ENCODE peak calls at places on chromosomes 1 and 21, in five cellular contexts. One of them, this sample, is unnamed.

GRCh38 chr1:51622455-51622913 is 5.6 kb downstream of the OSBPL9 start:
- DNase-seq in pulmonary artery endothelial cell: peak
- DNase-seq in tibial artery: peak
- DNase-seq in amygdala: no peak
- DNase-seq in stimulated activated naive CD8-positive, alpha-beta T cell treated with anti-CD3 and anti-CD28 coated beads, Interleukin-15, Interleukin-2, amounts not matched to agents 100 U/mL and 50 U/mL, for 24 hours: peak
- DNase-seq in this sample: peak

GRCh38 chr1:5448486-5448885 is 543.7 kb downstream of the NPHP4 start:
- DNase-seq in pulmonary artery endothelial cell: no peak
- DNase-seq in tibial artery: no peak
- DNase-seq in amygdala: no peak
- DNase-seq in stimulated activated naive CD8-positive, alpha-beta T cell treated with anti-CD3 and anti-CD28 coated beads, Interleukin-15, Interleukin-2, amounts not matched to agents 100 U/mL and 50 U/mL, for 24 hours: peak
- DNase-seq in this sample: peak

GRCh38 chr1:210681158-210681557 is 352.5 kb downstream of the HHAT start:
- DNase-seq in pulmonary artery endothelial cell: no peak
- DNase-seq in tibial artery: no peak
- DNase-seq in amygdala: no peak
- DNase-seq in stimulated activated naive CD8-positive, alpha-beta T cell treated with anti-CD3 and anti-CD28 coated beads, Interleukin-15, Interleukin-2, amounts not matched to agents 100 U/mL and 50 U/mL, for 24 hours: no peak
- DNase-seq in this sample: peak

GRCh38 chr1:54165146-54165545 is 12.3 kb upstream of the CDCP2 start:
- DNase-seq in pulmonary artery endothelial cell: no peak
- DNase-seq in tibial artery: no peak
- DNase-seq in amygdala: no peak
- DNase-seq in stimulated activated naive CD8-positive, alpha-beta T cell treated with anti-CD3 and anti-CD28 coated beads, Interleukin-15, Interleukin-2, amounts not matched to agents 100 U/mL and 50 U/mL, for 24 hours: no peak
- DNase-seq in this sample: no peak

GRCh38 chr1:28971980-28972771 is 57.8 kb downstream of the EPB41 start:
- DNase-seq in pulmonary artery endothelial cell: peak
- DNase-seq in tibial artery: no peak
- DNase-seq in amygdala: no peak
- DNase-seq in stimulated activated naive CD8-positive, alpha-beta T cell treated with anti-CD3 and anti-CD28 coated beads, Interleukin-15, Interleukin-2, amounts not matched to agents 100 U/mL and 50 U/mL, for 24 hours: no peak
- DNase-seq in this sample: peak

GRCh38 chr1:235998812-235999211 is 66.1 kb downstream of the NID1 start:
- DNase-seq in pulmonary artery endothelial cell: no peak
- DNase-seq in tibial artery: no peak
- DNase-seq in amygdala: no peak
- DNase-seq in stimulated activated naive CD8-positive, alpha-beta T cell treated with anti-CD3 and anti-CD28 coated beads, Interleukin-15, Interleukin-2, amounts not matched to agents 100 U/mL and 50 U/mL, for 24 hours: peak
- DNase-seq in this sample: peak

GRCh38 chr21:35932232-35932911 is 128.0 kb downstream of the SETD4 start:
- DNase-seq in pulmonary artery endothelial cell: peak
- DNase-seq in tibial artery: peak
- DNase-seq in amygdala: peak
- DNase-seq in stimulated activated naive CD8-positive, alpha-beta T cell treated with anti-CD3 and anti-CD28 coated beads, Interleukin-15, Interleukin-2, amounts not matched to agents 100 U/mL and 50 U/mL, for 24 hours: peak
- DNase-seq in this sample: peak

GRCh38 chr1:30881266-30882181 is 27.0 kb downstream of the SDC3 start:
- DNase-seq in pulmonary artery endothelial cell: no peak
- DNase-seq in tibial artery: no peak
- DNase-seq in amygdala: no peak
- DNase-seq in stimulated activated naive CD8-positive, alpha-beta T cell treated with anti-CD3 and anti-CD28 coated beads, Interleukin-15, Interleukin-2, amounts not matched to agents 100 U/mL and 50 U/mL, for 24 hours: no peak
- DNase-seq in this sample: no peak

GRCh38 chr1:10045480-10046355 is 13.0 kb downstream of the UBE4B start:
- DNase-seq in pulmonary artery endothelial cell: no peak
- DNase-seq in tibial artery: peak
- DNase-seq in amygdala: no peak
- DNase-seq in stimulated activated naive CD8-positive, alpha-beta T cell treated with anti-CD3 and anti-CD28 coated beads, Interleukin-15, Interleukin-2, amounts not matched to agents 100 U/mL and 50 U/mL, for 24 hours: no peak
- DNase-seq in this sample: no peak

GRCh38 chr1:165678509-165678908 is 19.9 kb downstream of the ALDH9A1 start:
- DNase-seq in pulmonary artery endothelial cell: no peak
- DNase-seq in tibial artery: no peak
- DNase-seq in amygdala: no peak
- DNase-seq in stimulated activated naive CD8-positive, alpha-beta T cell treated with anti-CD3 and anti-CD28 coated beads, Interleukin-15, Interleukin-2, amounts not matched to agents 100 U/mL and 50 U/mL, for 24 hours: no peak
- DNase-seq in this sample: no peak

GRCh38 chr1:156347337-156347736 is 9.0 kb downstream of the TSACC start:
- DNase-seq in pulmonary artery endothelial cell: no peak
- DNase-seq in tibial artery: no peak
- DNase-seq in amygdala: no peak
- DNase-seq in stimulated activated naive CD8-positive, alpha-beta T cell treated with anti-CD3 and anti-CD28 coated beads, Interleukin-15, Interleukin-2, amounts not matched to agents 100 U/mL and 50 U/mL, for 24 hours: no peak
- DNase-seq in this sample: no peak

GRCh38 chr1:55418625-55419024 is 203.5 kb upstream of the USP24 start:
- DNase-seq in pulmonary artery endothelial cell: no peak
- DNase-seq in tibial artery: no peak
- DNase-seq in amygdala: no peak
- DNase-seq in stimulated activated naive CD8-positive, alpha-beta T cell treated with anti-CD3 and anti-CD28 coated beads, Interleukin-15, Interleukin-2, amounts not matched to agents 100 U/mL and 50 U/mL, for 24 hours: no peak
- DNase-seq in this sample: no peak

GRCh38 chr1:154527192-154527591 is 25.0 kb upstream of the SHE start:
- DNase-seq in pulmonary artery endothelial cell: no peak
- DNase-seq in tibial artery: no peak
- DNase-seq in amygdala: no peak
- DNase-seq in stimulated activated naive CD8-positive, alpha-beta T cell treated with anti-CD3 and anti-CD28 coated beads, Interleukin-15, Interleukin-2, amounts not matched to agents 100 U/mL and 50 U/mL, for 24 hours: no peak
- DNase-seq in this sample: no peak

GRCh38 chr1:7956218-7957032 is 5.1 kb upstream of the PARK7 start:
- DNase-seq in pulmonary artery endothelial cell: no peak
- DNase-seq in tibial artery: no peak
- DNase-seq in amygdala: no peak
- DNase-seq in stimulated activated naive CD8-positive, alpha-beta T cell treated with anti-CD3 and anti-CD28 coated beads, Interleukin-15, Interleukin-2, amounts not matched to agents 100 U/mL and 50 U/mL, for 24 hours: no peak
- DNase-seq in this sample: no peak

GRCh38 chr21:14864211-14865021 is 200.4 kb downstream of the NRIP1 start:
- DNase-seq in pulmonary artery endothelial cell: no peak
- DNase-seq in tibial artery: no peak
- DNase-seq in amygdala: peak
- DNase-seq in stimulated activated naive CD8-positive, alpha-beta T cell treated with anti-CD3 and anti-CD28 coated beads, Interleukin-15, Interleukin-2, amounts not matched to agents 100 U/mL and 50 U/mL, for 24 hours: peak
- DNase-seq in this sample: peak

GRCh38 chr1:45914836-45915235 is 111.4 kb downstream of the MAST2 start:
- DNase-seq in pulmonary artery endothelial cell: no peak
- DNase-seq in tibial artery: no peak
- DNase-seq in amygdala: no peak
- DNase-seq in stimulated activated naive CD8-positive, alpha-beta T cell treated with anti-CD3 and anti-CD28 coated beads, Interleukin-15, Interleukin-2, amounts not matched to agents 100 U/mL and 50 U/mL, for 24 hours: no peak
- DNase-seq in this sample: no peak

GRCh38 chr1:206705187-206705586 is 20.5 kb downstream of the MAPKAPK2 start:
- DNase-seq in pulmonary artery endothelial cell: no peak
- DNase-seq in tibial artery: peak
- DNase-seq in amygdala: no peak
- DNase-seq in stimulated activated naive CD8-positive, alpha-beta T cell treated with anti-CD3 and anti-CD28 coated beads, Interleukin-15, Interleukin-2, amounts not matched to agents 100 U/mL and 50 U/mL, for 24 hours: no peak
- DNase-seq in this sample: no peak

GRCh38 chr21:32270748-32271147 is 8.1 kb downstream of the MIS18A start:
- DNase-seq in pulmonary artery endothelial cell: no peak
- DNase-seq in tibial artery: no peak
- DNase-seq in amygdala: no peak
- DNase-seq in stimulated activated naive CD8-positive, alpha-beta T cell treated with anti-CD3 and anti-CD28 coated beads, Interleukin-15, Interleukin-2, amounts not matched to agents 100 U/mL and 50 U/mL, for 24 hours: no peak
- DNase-seq in this sample: no peak

GRCh38 chr1:87243573-87243972 is 85.1 kb upstream of the LMO4 start:
- DNase-seq in pulmonary artery endothelial cell: no peak
- DNase-seq in tibial artery: no peak
- DNase-seq in amygdala: no peak
- DNase-seq in stimulated activated naive CD8-positive, alpha-beta T cell treated with anti-CD3 and anti-CD28 coated beads, Interleukin-15, Interleukin-2, amounts not matched to agents 100 U/mL and 50 U/mL, for 24 hours: no peak
- DNase-seq in this sample: no peak

GRCh38 chr21:33418686-33419085 is 15.5 kb downstream of the IFNGR2 start:
- DNase-seq in pulmonary artery endothelial cell: no peak
- DNase-seq in tibial artery: peak
- DNase-seq in amygdala: no peak
- DNase-seq in stimulated activated naive CD8-positive, alpha-beta T cell treated with anti-CD3 and anti-CD28 coated beads, Interleukin-15, Interleukin-2, amounts not matched to agents 100 U/mL and 50 U/mL, for 24 hours: no peak
- DNase-seq in this sample: no peak

GRCh38 chr1:36136535-36136934 is 11.5 kb upstream of the COL8A2 start:
- DNase-seq in pulmonary artery endothelial cell: peak
- DNase-seq in tibial artery: peak
- DNase-seq in amygdala: no peak
- DNase-seq in stimulated activated naive CD8-positive, alpha-beta T cell treated with anti-CD3 and anti-CD28 coated beads, Interleukin-15, Interleukin-2, amounts not matched to agents 100 U/mL and 50 U/mL, for 24 hours: no peak
- DNase-seq in this sample: peak

GRCh38 chr21:36747815-36748381 is 49.0 kb downstream of the SIM2 start:
- DNase-seq in pulmonary artery endothelial cell: no peak
- DNase-seq in tibial artery: no peak
- DNase-seq in amygdala: no peak
- DNase-seq in stimulated activated naive CD8-positive, alpha-beta T cell treated with anti-CD3 and anti-CD28 coated beads, Interleukin-15, Interleukin-2, amounts not matched to agents 100 U/mL and 50 U/mL, for 24 hours: peak
- DNase-seq in this sample: no peak

GRCh38 chr1:1359668-1360468 is 1.5 kb upstream of the MXRA8 start:
- DNase-seq in pulmonary artery endothelial cell: no peak
- DNase-seq in tibial artery: no peak
- DNase-seq in amygdala: no peak
- DNase-seq in stimulated activated naive CD8-positive, alpha-beta T cell treated with anti-CD3 and anti-CD28 coated beads, Interleukin-15, Interleukin-2, amounts not matched to agents 100 U/mL and 50 U/mL, for 24 hours: no peak
- DNase-seq in this sample: no peak

GRCh38 chr1:109630081-109630880 is 10.6 kb downstream of the AMPD2 start:
- DNase-seq in pulmonary artery endothelial cell: no peak
- DNase-seq in tibial artery: peak
- DNase-seq in amygdala: no peak
- DNase-seq in stimulated activated naive CD8-positive, alpha-beta T cell treated with anti-CD3 and anti-CD28 coated beads, Interleukin-15, Interleukin-2, amounts not matched to agents 100 U/mL and 50 U/mL, for 24 hours: peak
- DNase-seq in this sample: no peak

GRCh38 chr1:234926252-234926573 is 202.4 kb downstream of the TOMM20 start:
- DNase-seq in pulmonary artery endothelial cell: no peak
- DNase-seq in tibial artery: peak
- DNase-seq in amygdala: no peak
- DNase-seq in stimulated activated naive CD8-positive, alpha-beta T cell treated with anti-CD3 and anti-CD28 coated beads, Interleukin-15, Interleukin-2, amounts not matched to agents 100 U/mL and 50 U/mL, for 24 hours: no peak
- DNase-seq in this sample: no peak

GRCh38 chr21:38909109-38909508 is 103.4 kb downstream of the ETS2 start:
- DNase-seq in pulmonary artery endothelial cell: no peak
- DNase-seq in tibial artery: no peak
- DNase-seq in amygdala: no peak
- DNase-seq in stimulated activated naive CD8-positive, alpha-beta T cell treated with anti-CD3 and anti-CD28 coated beads, Interleukin-15, Interleukin-2, amounts not matched to agents 100 U/mL and 50 U/mL, for 24 hours: no peak
- DNase-seq in this sample: no peak

GRCh38 chr1:2817784-2818564 is 16.5 kb upstream of the TTC34 start:
- DNase-seq in pulmonary artery endothelial cell: no peak
- DNase-seq in tibial artery: no peak
- DNase-seq in amygdala: no peak
- DNase-seq in stimulated activated naive CD8-positive, alpha-beta T cell treated with anti-CD3 and anti-CD28 coated beads, Interleukin-15, Interleukin-2, amounts not matched to agents 100 U/mL and 50 U/mL, for 24 hours: no peak
- DNase-seq in this sample: no peak

GRCh38 chr1:99942723-99943122 is 27.1 kb upstream of the SLC35A3 start:
- DNase-seq in pulmonary artery endothelial cell: no peak
- DNase-seq in tibial artery: no peak
- DNase-seq in amygdala: no peak
- DNase-seq in stimulated activated naive CD8-positive, alpha-beta T cell treated with anti-CD3 and anti-CD28 coated beads, Interleukin-15, Interleukin-2, amounts not matched to agents 100 U/mL and 50 U/mL, for 24 hours: no peak
- DNase-seq in this sample: no peak

GRCh38 chr1:41872074-41872473 is 46.6 kb downstream of the HIVEP3 start:
- DNase-seq in pulmonary artery endothelial cell: no peak
- DNase-seq in tibial artery: no peak
- DNase-seq in amygdala: no peak
- DNase-seq in stimulated activated naive CD8-positive, alpha-beta T cell treated with anti-CD3 and anti-CD28 coated beads, Interleukin-15, Interleukin-2, amounts not matched to agents 100 U/mL and 50 U/mL, for 24 hours: no peak
- DNase-seq in this sample: no peak

GRCh38 chr1:39154553-39155361 is 49.7 kb upstream of the MACF1 start:
- DNase-seq in pulmonary artery endothelial cell: no peak
- DNase-seq in tibial artery: peak
- DNase-seq in amygdala: no peak
- DNase-seq in stimulated activated naive CD8-positive, alpha-beta T cell treated with anti-CD3 and anti-CD28 coated beads, Interleukin-15, Interleukin-2, amounts not matched to agents 100 U/mL and 50 U/mL, for 24 hours: no peak
- DNase-seq in this sample: peak

GRCh38 chr1:167474191-167474641 is 44.1 kb downstream of the CD247 start:
- DNase-seq in pulmonary artery endothelial cell: no peak
- DNase-seq in tibial artery: no peak
- DNase-seq in amygdala: no peak
- DNase-seq in stimulated activated naive CD8-positive, alpha-beta T cell treated with anti-CD3 and anti-CD28 coated beads, Interleukin-15, Interleukin-2, amounts not matched to agents 100 U/mL and 50 U/mL, for 24 hours: peak
- DNase-seq in this sample: no peak

GRCh38 chr21:43361493-43362296 is 65.2 kb downstream of the SIK1 start:
- DNase-seq in pulmonary artery endothelial cell: no peak
- DNase-seq in tibial artery: peak
- DNase-seq in amygdala: no peak
- DNase-seq in stimulated activated naive CD8-positive, alpha-beta T cell treated with anti-CD3 and anti-CD28 coated beads, Interleukin-15, Interleukin-2, amounts not matched to agents 100 U/mL and 50 U/mL, for 24 hours: peak
- DNase-seq in this sample: peak

GRCh38 chr1:27539901-27540861 is 50.2 kb upstream of the WASF2 start:
- DNase-seq in pulmonary artery endothelial cell: no peak
- DNase-seq in tibial artery: no peak
- DNase-seq in amygdala: no peak
- DNase-seq in stimulated activated naive CD8-positive, alpha-beta T cell treated with anti-CD3 and anti-CD28 coated beads, Interleukin-15, Interleukin-2, amounts not matched to agents 100 U/mL and 50 U/mL, for 24 hours: no peak
- DNase-seq in this sample: peak

GRCh38 chr1:20981903-20982695 is 194.6 kb downstream of the EIF4G3 start:
- DNase-seq in pulmonary artery endothelial cell: no peak
- DNase-seq in tibial artery: no peak
- DNase-seq in amygdala: no peak
- DNase-seq in stimulated activated naive CD8-positive, alpha-beta T cell treated with anti-CD3 and anti-CD28 coated beads, Interleukin-15, Interleukin-2, amounts not matched to agents 100 U/mL and 50 U/mL, for 24 hours: no peak
- DNase-seq in this sample: peak

GRCh38 chr21:17416139-17416538 is 96.7 kb upstream of the CXADR start:
- DNase-seq in pulmonary artery endothelial cell: no peak
- DNase-seq in tibial artery: no peak
- DNase-seq in amygdala: no peak
- DNase-seq in stimulated activated naive CD8-positive, alpha-beta T cell treated with anti-CD3 and anti-CD28 coated beads, Interleukin-15, Interleukin-2, amounts not matched to agents 100 U/mL and 50 U/mL, for 24 hours: no peak
- DNase-seq in this sample: no peak

This sample was measured in MCF 10A.